ENCODE peak calls at places on chromosomes 3 and 15, in five cellular contexts. One of them, this sample, is unnamed. For H3K4me1, the result is how much of the 10 kb centered on the place peaks cover.

GRCh38 chr15:66565731-66566130 is at the start of gene LCTL:
- DNase-seq in spleen: peak
- DNase-seq in H1: no peak
- DNase-seq in left lung: no peak
- DNase-seq in lung: no peak
- DNase-seq in this sample: no peak

GRCh38 chr15:73695773-73696640 is 11.8 kb downstream of the CD276 start:
- DNase-seq in H1: no peak
- DNase-seq in spleen: no peak
- DNase-seq in lung: no peak
- DNase-seq in left lung: no peak
- DNase-seq in this sample: no peak

GRCh38 chr3:86984271-86984670 is 6.7 kb downstream of the VGLL3 start:
- DNase-seq in left lung: no peak
- DNase-seq in spleen: no peak
- DNase-seq in lung: no peak
- DNase-seq in H1: no peak
- DNase-seq in this sample: no peak

GRCh38 chr3:23928525-23928924 is 11.6 kb downstream of the RPL15 start:
- DNase-seq in left lung: no peak
- DNase-seq in lung: peak
- DNase-seq in spleen: no peak
- DNase-seq in H1: no peak
- DNase-seq in this sample: peak

GRCh38 chr3:9175421-9175820 is 74.0 kb downstream of the SRGAP3 start:
- DNase-seq in H1: no peak
- DNase-seq in left lung: no peak
- DNase-seq in spleen: no peak
- DNase-seq in lung: peak
- DNase-seq in this sample: peak

GRCh38 chr3:18447720-18448119 is 22.6 kb upstream of the SATB1 start:
- DNase-seq in left lung: no peak
- DNase-seq in spleen: no peak
- DNase-seq in H1: no peak
- DNase-seq in lung: no peak
- DNase-seq in this sample: no peak

GRCh38 chr15:36742696-36743095 is 163.3 kb downstream of the CDIN1 start:
- DNase-seq in H1: no peak
- DNase-seq in lung: no peak
- DNase-seq in spleen: no peak
- DNase-seq in left lung: no peak
- DNase-seq in this sample: no peak

GRCh38 chr15:61820212-61820611 is 240.0 kb downstream of the VPS13C start:
- DNase-seq in left lung: no peak
- DNase-seq in lung: no peak
- DNase-seq in H1: no peak
- DNase-seq in spleen: no peak
- DNase-seq in this sample: no peak

GRCh38 chr15:60118146-60118545 is 114.0 kb downstream of the FOXB1 start:
- DNase-seq in lung: no peak
- DNase-seq in left lung: no peak
- DNase-seq in spleen: no peak
- DNase-seq in H1: peak
- DNase-seq in this sample: no peak

GRCh38 chr3:146640361-146640760 is 35.2 kb upstream of the PLSCR5 start:
- DNase-seq in spleen: no peak
- DNase-seq in H1: no peak
- DNase-seq in lung: no peak
- DNase-seq in left lung: no peak
- DNase-seq in this sample: no peak

GRCh38 chr3:14285526-14285925 is 106.9 kb downstream of the LSM3 start:
- DNase-seq in lung: no peak
- DNase-seq in left lung: no peak
- DNase-seq in H1: no peak
- DNase-seq in spleen: peak
- DNase-seq in this sample: no peak

GRCh38 chr15:40894689-40895308 is 549 bp downstream of the VPS18 start:
- DNase-seq in left lung: peak
- DNase-seq in spleen: peak
- DNase-seq in H1: no peak
- DNase-seq in lung: peak
- DNase-seq in this sample: peak

GRCh38 chr15:43412096-43412495 is 41.2 kb downstream of the TUBGCP4 start:
- DNase-seq in spleen: no peak
- DNase-seq in H1: no peak
- DNase-seq in lung: no peak
- DNase-seq in left lung: no peak
- DNase-seq in this sample: no peak

GRCh38 chr15:98804057-98804380 is 155.7 kb downstream of the IGF1R start:
- DNase-seq in H1: no peak
- DNase-seq in left lung: no peak
- DNase-seq in lung: no peak
- DNase-seq in spleen: no peak
- DNase-seq in this sample: no peak

GRCh38 chr15:64246364-64247189 is 83.8 kb upstream of the PPIB start:
- DNase-seq in H1: peak
- DNase-seq in spleen: no peak
- DNase-seq in lung: no peak
- DNase-seq in left lung: no peak
- DNase-seq in this sample: peak

GRCh38 chr3:56048333-56048732 is 419.9 kb downstream of the ERC2 start:
- DNase-seq in left lung: no peak
- DNase-seq in H1: no peak
- DNase-seq in spleen: no peak
- DNase-seq in lung: no peak
- DNase-seq in this sample: no peak

GRCh38 chr3:56042326-56042951 is 425.8 kb downstream of the ERC2 start:
- DNase-seq in H1: no peak
- DNase-seq in left lung: no peak
- DNase-seq in spleen: no peak
- DNase-seq in lung: no peak
- DNase-seq in this sample: peak
- H3K4me1 ChIP-seq in H1: under half
- H3K4me1 ChIP-seq in left lung: under half
- H3K4me1 ChIP-seq in spleen: under half
- H3K4me1 ChIP-seq in lung: under half
- H3K4me1 ChIP-seq in this sample: under half

GRCh38 chr3:133494469-133494868 is 79.0 kb upstream of the CDV3 start:
- DNase-seq in spleen: no peak
- DNase-seq in left lung: no peak
- DNase-seq in H1: no peak
- DNase-seq in lung: no peak
- DNase-seq in this sample: no peak
- TF ChIP-seq CTCF in spleen: peak
- TF ChIP-seq CTCF in left lung: no peak
- TF ChIP-seq CTCF in H1: peak
- TF ChIP-seq CTCF in lung: no peak
- TF ChIP-seq CTCF in this sample: peak

GRCh38 chr15:70698412-70698811 is 64.9 kb downstream of the UACA start:
- DNase-seq in spleen: no peak
- DNase-seq in H1: no peak
- DNase-seq in left lung: no peak
- DNase-seq in lung: no peak
- DNase-seq in this sample: no peak
- H3K4me1 ChIP-seq in spleen: half or more
- H3K4me1 ChIP-seq in H1: under half
- H3K4me1 ChIP-seq in left lung: under half
- H3K4me1 ChIP-seq in lung: under half
- H3K4me1 ChIP-seq in this sample: under half

GRCh38 chr3:64278631-64279030 is 53.4 kb upstream of the PRICKLE2 start:
- DNase-seq in H1: no peak
- DNase-seq in left lung: no peak
- DNase-seq in lung: no peak
- DNase-seq in spleen: no peak
- DNase-seq in this sample: no peak
- TF ChIP-seq CTCF in H1: no peak
- TF ChIP-seq CTCF in left lung: no peak
- TF ChIP-seq CTCF in lung: no peak
- TF ChIP-seq CTCF in spleen: no peak
- TF ChIP-seq CTCF in this sample: no peak

DNA sequence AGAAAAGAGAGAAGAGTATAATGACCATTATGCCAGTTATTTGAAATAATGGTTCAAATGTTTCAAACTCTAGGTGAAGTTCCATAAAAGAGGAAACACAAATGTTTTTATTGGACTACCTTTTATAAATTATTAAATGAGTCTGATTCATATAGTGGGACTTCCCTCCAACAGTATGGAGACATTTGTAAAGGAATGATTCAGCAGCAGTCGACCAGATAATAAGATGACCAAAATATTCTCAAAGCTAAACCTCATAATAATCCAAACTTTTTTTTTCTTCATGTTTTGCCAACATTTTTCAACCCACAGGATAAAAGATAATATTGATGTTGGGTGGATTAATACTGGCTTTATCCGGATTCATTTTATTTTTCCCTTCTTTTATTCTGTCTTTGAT is 18.8 kb downstream of the TIPARP start:
- DNase-seq in lung: no peak
- DNase-seq in spleen: no peak
- DNase-seq in H1: no peak
- DNase-seq in left lung: no peak
- DNase-seq in this sample: peak
- H3K4me1 ChIP-seq in lung: under half
- H3K4me1 ChIP-seq in spleen: half or more
- H3K4me1 ChIP-seq in H1: under half
- H3K4me1 ChIP-seq in left lung: under half
- H3K4me1 ChIP-seq in this sample: half or more

GRCh38 chr3:24963762-24964625 is 464.1 kb upstream of the RARB start:
- DNase-seq in lung: no peak
- DNase-seq in left lung: no peak
- DNase-seq in spleen: no peak
- DNase-seq in H1: no peak
- DNase-seq in this sample: no peak
- TF ChIP-seq CTCF in lung: no peak
- TF ChIP-seq CTCF in left lung: peak
- TF ChIP-seq CTCF in spleen: peak
- TF ChIP-seq CTCF in H1: peak
- TF ChIP-seq CTCF in this sample: peak

This sample was measured in foreskin keratinocyte.